ENCODE peak calls at places on chromosomes 6 and 20, in six cellular contexts. Z is activated T-helper 9 cell treated with anti-CD3 and anti-CD28 coated beads, Interleukin-2, amount 50 U/mL, for 16 hours; G is H7; Y is stomach; I is GM12864; O is stimulated activated CD4-positive, alpha-beta T cell treated with anti-CD3 and anti-CD28 coated beads, Interleukin-4, amount 100 ng/mL, for 24 hours. K is an unnamed sample.

GRCh38 chr20:20939006-20939405 is 167.2 kb downstream of the LINC00237 start:
- DNase-seq in O (no peak), G (no peak), Y (no peak), I (no peak), Z (no peak), K (no peak)

GRCh38 chr6:165899592-165899991 is 236.6 kb upstream of the PDE10A start:
- DNase-seq in Z (no peak), O (no peak), G (no peak), I (no peak), Y (no peak), K (no peak)

GRCh38 chr6:1604347-1604990 is 5.2 kb upstream of the FOXC1 start:
- DNase-seq in G (peak; percentile 95), O (peak; percentile 66), Y (peak; percentile 70), Z (peak; percentile 49), I (no peak), K (peak; percentile 4)

GRCh38 chr20:54624701-54625472 is 149.5 kb downstream of the DOK5 start:
- DNase-seq in I (no peak), O (no peak), Z (no peak), Y (no peak), G (peak; percentile 34), K (peak; percentile 20)

GRCh38 chr6:49541210-49541724 is 9.2 kb upstream of the C6orf141 start:
- DNase-seq in O (no peak), G (no peak), Z (no peak), I (no peak), Y (no peak), K (no peak)

GRCh38 chr6:154830771-154831170 is 97.6 kb downstream of the SCAF8 start:
- DNase-seq in Z (no peak), G (no peak), Y (no peak), O (no peak), I (no peak), K (no peak)

GRCh38 chr6:150297327-150298028 is 71.3 kb upstream of the IYD start:
- DNase-seq in Z (no peak), Y (no peak), O (no peak), I (no peak), G (no peak), K (no peak)

GRCh38 chr6:89400912-89401399 is 11.1 kb downstream of the RRAGD start:
- DNase-seq in Z (no peak), G (no peak), I (no peak), O (no peak), Y (no peak), K (peak; percentile 13)

GRCh38 chr6:15945593-15946159 is 183.2 kb upstream of the MYLIP start:
- DNase-seq in Z (no peak), I (no peak), Y (no peak), O (no peak), G (no peak), K (no peak)

GRCh38 chr6:119119989-119120388 is 41.5 kb upstream of the FAM184A start:
- DNase-seq in I (no peak), G (no peak), Y (no peak), Z (no peak), O (no peak), K (no peak)

GRCh38 chr6:141133346-141133745 is 999.4 kb upstream of the GJE1 start:
- DNase-seq in G (no peak), I (no peak), O (no peak), Z (no peak), Y (no peak), K (no peak)

GRCh38 chr20:12947691-12948090 is 61.1 kb upstream of the SPTLC3 start:
- DNase-seq in O (no peak), Y (no peak), Z (no peak), G (no peak), I (no peak), K (no peak)

GRCh38 chr20:4811661-4812181 is 90.0 kb downstream of the PRND start:
- DNase-seq in I (no peak), Z (no peak), G (no peak), Y (peak; percentile 67), O (peak; percentile 39), K (no peak)

GRCh38 chr6:170080828-170081368 is 210.0 kb downstream of the DLL1 start:
- DNase-seq in G (peak; percentile 60), Z (no peak), O (peak; percentile 2), Y (peak; percentile 24), I (no peak), K (peak; percentile 85)

GRCh38 chr6:134995536-134995935 is 45.6 kb upstream of the ALDH8A1 start:
- DNase-seq in I (no peak), Y (no peak), O (no peak), Z (no peak), G (no peak), K (no peak)

GRCh38 chr20:3248167-3248992 is 9.4 kb upstream of the SLC4A11 start:
- DNase-seq in Y (peak; percentile 42), G (peak; percentile 88), Z (no peak), I (no peak), O (no peak), K (peak; percentile 33)

GRCh38 chr6:154805288-154805911 is 72.2 kb downstream of the SCAF8 start:
- DNase-seq in I (peak; percentile 22), Y (no peak), Z (no peak), G (peak; percentile 10), O (no peak), K (peak; percentile 31)

GRCh38 chr6:169965239-169965638 is 213.8 kb downstream of the ERMARD start:
- DNase-seq in O (no peak), G (no peak), I (no peak), Z (no peak), Y (no peak), K (no peak)

GRCh38 chr20:34976286-34976685 is 20.6 kb downstream of the MYH7B start:
- DNase-seq in O (no peak), I (no peak), Y (no peak), G (no peak), Z (no peak), K (no peak)

GRCh38 chr6:133426038-133426437 is 184.9 kb downstream of the EYA4 start:
- DNase-seq in Y (no peak), I (no peak), O (no peak), Z (no peak), G (no peak), K (no peak)

GRCh38 chr6:109260126-109260525 is 122.1 kb downstream of the CD164 start:
- DNase-seq in Z (no peak), O (no peak), Y (no peak), G (no peak), I (no peak), K (no peak)

GRCh38 chr20:43322851-43323250 is 133.1 kb upstream of the PTPRT start:
- DNase-seq in Y (no peak), O (no peak), Z (no peak), I (no peak), G (no peak), K (no peak)